ENCODE peak calls at places on chromosomes 12 and 14, in eight cellular contexts. F is WERI-Rb-1, I is HCT116, S is prostate gland, U is body of pancreas, P is AG04449, O is heart left ventricle, H is neural progenitor cell. L is an unnamed sample.

GRCh38 chr12:34395056-34396005 is 373.0 kb downstream of the ALG10 start:
- DNase-seq in P (no peak), S (no peak), I (no peak), U (peak; percentile 2), F (no peak), O (peak; percentile 14), H (no peak), L (no peak)

GRCh38 chr14:77989441-77989891 is 180.7 kb upstream of the NRXN3 start:
- DNase-seq in H (peak; percentile 25), U (no peak), I (no peak), S (no peak), O (no peak), F (peak; percentile 78), P (no peak), L (no peak)

GRCh38 chr12:3320881-3321509 is 170.0 kb upstream of the PRMT8 start:
- DNase-seq in S (no peak), O (no peak), I (no peak), U (peak; percentile 67), P (no peak), H (no peak), F (no peak), L (no peak)

GRCh38 chr14:96256420-96256819 is 410 bp downstream of the BDKRB1 start:
- DNase-seq in O (no peak), U (no peak), P (no peak), F (no peak), S (no peak), H (no peak), I (no peak), L (peak; percentile 89)

GRCh38 chr12:107096571-107096970 is 3.2 kb upstream of the CRY1 start:
- DNase-seq in F (no peak), H (no peak), O (no peak), I (no peak), U (no peak), P (no peak), S (no peak), L (no peak)

GRCh38 chr14:21924479-21924878 is 250.9 kb upstream of the OR4E1 start:
- DNase-seq in O (no peak), H (peak; percentile 10), F (no peak), P (no peak), I (no peak), U (no peak), S (no peak), L (no peak)

GRCh38 chr14:64388533-64389243 is 535 bp downstream of the MTHFD1 start:
- DNase-seq in U (peak; percentile 50), O (peak; percentile 62), H (peak; percentile 54), I (no peak), F (no peak), S (peak; percentile 29), P (no peak), L (peak; percentile 30)

GRCh38 chr14:100263141-100263540 is 24.2 kb downstream of the YY1 start:
- DNase-seq in F (no peak), O (no peak), I (no peak), H (no peak), S (no peak), U (no peak), P (no peak), L (no peak)

GRCh38 chr12:2179953-2180736 is 127.4 kb downstream of the CACNA1C start:
- DNase-seq in U (peak; percentile 40), P (peak; percentile 91), F (no peak), S (peak; percentile 18), H (no peak), I (peak; percentile 29), O (peak; percentile 81), L (peak; percentile 27)

GRCh38 chr12:76152161-76152807 is 67.8 kb upstream of the NAP1L1 start:
- DNase-seq in U (no peak), S (no peak), I (no peak), O (no peak), P (no peak), H (no peak), F (no peak), L (no peak)

GRCh38 chr12:46825526-46826414 is at the start of gene SLC38A4:
- DNase-seq in P (no peak), F (no peak), U (peak; percentile 37), I (no peak), O (peak; percentile 66), S (no peak), H (peak; percentile 85), L (no peak)

GRCh38 chr14:53879022-53879686 is 77.5 kb downstream of the BMP4 start:
- DNase-seq in U (no peak), O (no peak), F (no peak), I (no peak), S (no peak), P (no peak), H (no peak), L (no peak)

GRCh38 chr14:101201535-101202125 is 298.1 kb upstream of the RTL1 start:
- DNase-seq in P (no peak), I (no peak), U (peak; percentile 1), F (no peak), H (no peak), O (no peak), S (no peak), L (no peak)

GRCh38 chr14:55071870-55072640 is 20.6 kb downstream of the MAPK1IP1L start:
- DNase-seq in F (no peak), P (peak; percentile 90), U (no peak), S (no peak), I (no peak), H (no peak), O (no peak), L (peak; percentile 92)

GRCh38 chr12:50924439-50925341 is 27.7 kb upstream of the HIGD1C start:
- DNase-seq in F (peak; percentile 37), O (peak; percentile 85), U (peak; percentile 98), H (peak; percentile 49), I (peak; percentile 34), S (peak; percentile 96), P (no peak), L (peak; percentile 85)
- H3K4me3 ChIP-seq in F (peak overlapping the region; percentile 6), O (peak overlapping the region; percentile 64), U (peak overlapping the region; percentile 89), H (no peak overlapping the region), I (peak overlapping the region; percentile 29), S (peak overlapping the region; percentile 66), P (peak overlapping the region; percentile 44), L (peak overlapping the region; percentile 74)

DNA sequence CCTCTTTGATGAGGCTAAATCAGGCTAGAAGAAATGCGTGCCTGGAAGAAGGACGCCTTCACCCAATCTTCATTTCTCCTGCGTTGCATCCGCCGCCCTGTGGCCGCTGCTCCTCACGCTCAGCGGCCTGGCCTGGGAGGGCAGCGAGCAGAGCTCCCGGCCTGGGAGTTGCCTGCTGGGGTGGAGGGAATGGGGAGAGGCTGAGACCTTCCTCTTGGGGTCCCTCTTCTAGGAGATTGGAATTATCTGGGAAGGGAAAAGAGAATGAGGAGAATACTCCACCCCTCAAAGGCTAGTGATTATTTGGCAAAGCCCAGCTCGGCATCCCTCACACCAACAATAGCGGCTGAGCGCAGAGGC is 2.4 kb upstream of the HOXC12 start:
- DNase-seq in P (no peak), U (no peak), I (no peak), O (no peak), F (no peak), S (no peak), H (peak; percentile 65), L (peak; percentile 8)
- TF ChIP-seq CTCF in P (no peak), U (no peak), I (no peak), O (no peak), F (peak; percentile 38), S (no peak), H (peak; percentile 10), L (no peak)

GRCh38 chr12:81077329-81077685 is 572 bp upstream of the ACSS3 start:
- DNase-seq in F (no peak), P (no peak), S (no peak), I (no peak), O (no peak), U (peak; percentile 15), H (peak; percentile 80), L (no peak)
- H3K4me3 ChIP-seq in F (no peak overlapping the region), P (peak overlapping the region; percentile 60), S (peak overlapping the region; percentile 69), I (no peak overlapping the region), O (peak overlapping the region; percentile 69), U (peak overlapping the region; percentile 46), H (peak overlapping the region; percentile 92), L (no peak overlapping the region)

GRCh38 chr12:49703647-49704137 is 3.5 kb downstream of the FMNL3 start:
- DNase-seq in U (no peak), I (no peak), O (no peak), H (no peak), F (no peak), P (no peak), S (no peak), L (peak; percentile 26)

GRCh38 chr12:49705479-49706267 is 1.5 kb downstream of the FMNL3 start:
- DNase-seq in O (peak; percentile 75), S (no peak), I (no peak), H (no peak), F (peak; percentile 61), U (peak; percentile 19), P (peak; percentile 45), L (peak; percentile 31)

GRCh38 chr12:49702009-49702408 is 5.2 kb downstream of the FMNL3 start:
- DNase-seq in S (no peak), P (no peak), H (no peak), I (no peak), F (no peak), O (no peak), U (no peak), L (no peak)

GRCh38 chr12:49706351-49707126 is 666 bp downstream of the FMNL3 start:
- DNase-seq in I (no peak), F (peak; percentile 37), U (peak; percentile 17), O (peak; percentile 70), S (no peak), H (peak; percentile 74), P (no peak), L (no peak)

GRCh38 chr12:49702676-49703228 is 4.5 kb downstream of the FMNL3 start:
- DNase-seq in I (no peak), U (no peak), O (no peak), H (no peak), F (no peak), S (no peak), P (no peak), L (no peak)
- TF ChIP-seq CTCF in I (no peak), U (no peak), O (no peak), H (no peak), F (no peak), S (no peak), P (no peak), L (no peak)

GRCh38 chr12:130819248-130819576 is 19.8 kb downstream of the STX2 start:
- DNase-seq in P (no peak), S (no peak), U (no peak), O (no peak), F (no peak), H (no peak), I (no peak), L (no peak)
- H3K4me3 ChIP-seq in P (no peak overlapping the region), S (peak overlapping the region; percentile 28), U (no peak overlapping the region), O (peak overlapping the region; percentile 66), F (no peak overlapping the region), H (no peak overlapping the region), I (no peak overlapping the region), L (no peak overlapping the region)

DNA sequence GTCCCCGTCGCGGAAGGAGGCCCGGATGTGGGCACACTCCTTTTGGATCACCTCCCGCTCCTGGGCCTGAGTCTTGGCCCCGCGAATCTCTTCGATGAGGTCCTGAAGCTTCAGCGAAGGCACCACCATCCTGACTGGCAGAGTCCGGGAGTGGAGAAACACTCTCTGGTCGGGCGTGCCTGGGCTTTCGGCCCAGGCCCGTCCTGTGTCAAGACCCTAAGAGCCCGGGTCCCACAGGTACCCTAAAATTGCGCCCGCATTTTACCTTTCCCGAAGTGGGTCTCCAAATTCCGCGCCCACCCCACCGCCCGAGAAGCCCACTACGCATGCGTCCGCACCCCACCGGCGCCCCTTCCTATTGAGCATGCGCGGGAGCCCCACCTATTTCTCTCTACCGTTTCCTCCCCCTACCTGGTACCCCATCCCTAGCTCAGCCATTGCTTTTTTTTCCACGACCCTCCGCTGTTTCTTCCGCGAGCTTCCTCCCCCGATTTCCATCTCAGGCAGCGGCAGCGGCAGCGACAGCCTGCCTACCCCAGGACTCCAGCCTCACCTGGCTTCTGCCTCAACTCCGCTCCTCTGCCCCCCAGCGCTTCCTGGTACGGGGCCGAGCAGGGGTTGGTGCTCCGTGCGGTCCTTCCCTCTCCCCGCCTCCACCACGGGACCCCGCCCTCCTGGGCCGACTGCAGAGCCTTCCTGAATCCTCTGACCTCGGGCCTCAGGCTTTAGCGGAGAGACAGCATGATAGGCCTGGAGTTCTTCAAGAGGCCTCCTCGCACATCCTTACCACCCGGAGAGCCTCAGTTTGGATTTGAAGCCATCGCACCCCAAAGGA is at the start of gene AP1G2:
- DNase-seq in P (no peak), U (peak; percentile 92), I (peak; percentile 73), H (peak; percentile 84), F (peak; percentile 96), S (peak; percentile 85), O (peak; percentile 92), L (peak; percentile 91)
- TF ChIP-seq CTCF in P (no peak), U (no peak), I (no peak), H (no peak), F (no peak), S (peak; percentile 11), O (no peak), L (no peak)

L was measured in epithelial cell of esophagus.